ENCODE peak calls at places on chromosome 5, in ten cellular contexts. N is putamen; D is NCI-H69; O is naive B cell; A is upper lobe of right lung; T is amniotic stem cell; Y is astrocyte of the spinal cord; Q is stimulated activated CD8-positive, alpha-beta memory T cell treated with anti-CD3 and anti-CD28 coated beads, Interleukin-4, amount 100 ng/mL, for 1 hour; L is LoVo; K is colonic mucosa. U is an unnamed sample.
A peak's percentile ranks its signal among the peaks of the same experiment; 100 is the strongest.

GRCh38 chr5:132238169-132238744 is 10.6 kb upstream of the P4HA2 start:
- DNase-seq in Q (peak; percentile 60), Y (peak; percentile 65), N (no peak), D (peak; percentile 62), A (peak; percentile 71), K (peak; percentile 88), O (peak; percentile 55), L (peak; percentile 72), T (peak; percentile 29), U (no peak)

GRCh38 chr5:24141046-24141445 is 503.7 kb downstream of the CDH10 start:
- DNase-seq in D (no peak), T (no peak), A (no peak), L (no peak), Q (no peak), Y (peak; percentile 20), O (no peak), N (peak; percentile 49), K (no peak), U (peak; percentile 58)

GRCh38 chr5:68379275-68380026 is 163.9 kb downstream of the PIK3R1 start:
- DNase-seq in T (no peak), A (no peak), K (peak; percentile 29), L (no peak), D (no peak), Y (no peak), O (no peak), N (no peak), Q (no peak), U (no peak)

GRCh38 chr5:159971931-159972461 is 36.9 kb upstream of the TTC1 start:
- DNase-seq in L (no peak), D (peak; percentile 50), K (no peak), Q (no peak), T (no peak), O (no peak), Y (no peak), A (peak; percentile 71), N (no peak), U (no peak)

GRCh38 chr5:140240987-140241706 is 61.8 kb downstream of the PFDN1 start:
- DNase-seq in N (peak; percentile 94), L (peak; percentile 83), Y (peak; percentile 95), A (peak; percentile 80), D (peak; percentile 94), Q (no peak), O (no peak), T (peak; percentile 92), K (peak; percentile 92), U (peak; percentile 98)

GRCh38 chr5:135039526-135040296 is 5.7 kb upstream of the PITX1 start:
- DNase-seq in T (no peak), D (peak; percentile 18), N (no peak), L (no peak), Y (no peak), A (no peak), O (no peak), K (no peak), Q (no peak), U (no peak)

GRCh38 chr5:180803181-180804128 is 849 bp upstream of the MGAT1 start:
- DNase-seq in N (no peak), T (no peak), D (peak; percentile 51), Y (peak; percentile 43), O (peak; percentile 89), L (no peak), Q (peak; percentile 77), A (peak; percentile 91), K (peak; percentile 75), U (peak; percentile 61)

GRCh38 chr5:168881427-168882149 is 302.4 kb upstream of the PANK3 start:
- DNase-seq in L (no peak), O (no peak), K (no peak), A (no peak), T (no peak), D (no peak), Y (no peak), Q (no peak), N (no peak), U (no peak)

GRCh38 chr5:173920024-173920753 is 32.0 kb downstream of the CPEB4 start:
- DNase-seq in D (peak; percentile 59), K (no peak), N (no peak), L (no peak), Y (no peak), Q (no peak), O (no peak), A (no peak), T (no peak), U (no peak)

GRCh38 chr5:102889033-102889432 is 133.9 kb downstream of the PAM start:
- DNase-seq in Q (no peak), L (no peak), K (no peak), O (no peak), T (no peak), D (peak; percentile 37), A (no peak), N (no peak), Y (no peak), U (no peak)

GRCh38 chr5:145801195-145801594 is 33.9 kb downstream of the PRELID2 start:
- DNase-seq in Y (no peak), N (no peak), L (no peak), A (no peak), K (no peak), T (no peak), O (no peak), D (no peak), Q (no peak), U (no peak)

GRCh38 chr5:181218795-181219124 is 4.3 kb upstream of the TRIM41 start:
- DNase-seq in N (no peak), Y (peak; percentile 23), L (peak; percentile 25), T (no peak), A (no peak), D (no peak), Q (no peak), K (no peak), O (no peak), U (no peak)

GRCh38 chr5:109701252-109701651 is 11.5 kb downstream of the MAN2A1 start:
- DNase-seq in L (no peak), T (no peak), K (no peak), Y (no peak), N (no peak), A (no peak), O (no peak), Q (no peak), D (no peak), U (no peak)

GRCh38 chr5:174340221-174340620 is 294.7 kb downstream of the NSG2 start:
- DNase-seq in T (no peak), Y (no peak), A (no peak), Q (no peak), K (no peak), N (no peak), D (no peak), L (no peak), O (no peak), U (no peak)

U was measured in globus pallidus.